ENCODE peak calls at places on chromosomes 13 and 19, in four cellular contexts. L is body of pancreas; U is H1; B is CD8-positive, alpha-beta T cell. E is an unnamed sample.
A peak's percentile ranks its signal among the peaks of the same experiment; 100 is the strongest.

GRCh38 chr19:10293637-10294367 is 4.0 kb downstream of the ICAM5 start:
- DNase-seq in B (no peak), U (no peak), L (no peak), E (no peak)

GRCh38 chr19:37706052-37706605 is 13.4 kb downstream of the ZNF607 start:
- DNase-seq in B (no peak), U (no peak), L (no peak), E (no peak)

GRCh38 chr13:23561261-23561660 is 9.0 kb upstream of the TNFRSF19 start:
- DNase-seq in L (no peak), B (no peak), U (no peak), E (no peak)

GRCh38 chr19:1150333-1151036 is 23.6 kb downstream of the SBNO2 start:
- DNase-seq in L (no peak), U (no peak), B (no peak), E (no peak)

GRCh38 chr13:34623331-34623730 is 318.7 kb upstream of the NBEA start:
- DNase-seq in U (no peak), L (no peak), B (no peak), E (no peak)

GRCh38 chr13:35720690-35721554 is 244.4 kb upstream of the MAB21L1 start:
- DNase-seq in B (no peak), L (peak; percentile 26), U (peak; percentile 93), E (peak; percentile 74)

GRCh38 chr13:113447596-113447995 is 5.7 kb downstream of the ADPRHL1 start:
- DNase-seq in B (no peak), L (no peak), U (no peak), E (no peak)

GRCh38 chr13:59690857-59691500 is 472.7 kb downstream of the DIAPH3 start:
- DNase-seq in L (no peak), B (no peak), U (no peak), E (no peak)

GRCh38 chr13:92221916-92222315 is 823.5 kb downstream of the GPC5 start:
- DNase-seq in U (no peak), B (no peak), L (no peak), E (no peak)

GRCh38 chr19:45473366-45474190 is 5.8 kb downstream of the FOSB start:
- DNase-seq in U (no peak), B (peak; percentile 39), L (no peak), E (no peak)

GRCh38 chr19:57506163-57506562 is 6.4 kb downstream of the ZNF773 start:
- DNase-seq in B (no peak), L (no peak), U (no peak), E (no peak)

GRCh38 chr19:54211214-54211613 is 10.6 kb downstream of the RPS9 start:
- DNase-seq in L (no peak), U (no peak), B (no peak), E (no peak)

GRCh38 chr13:103510007-103510406 is 443.8 kb upstream of the SLC10A2 start:
- DNase-seq in B (no peak), L (no peak), U (no peak), E (no peak)

GRCh38 chr19:48353682-48354081 is 10.1 kb downstream of the TMEM143 start:
- DNase-seq in L (no peak), U (no peak), B (no peak), E (no peak)

GRCh38 chr19:2240881-2241760 is 4.5 kb downstream of the SF3A2 start:
- DNase-seq in B (no peak), U (no peak), L (no peak), E (no peak)

GRCh38 chr13:34939771-34940170 is 2.3 kb upstream of the NBEA start:
- DNase-seq in L (no peak), U (no peak), B (no peak), E (no peak)

GRCh38 chr19:805600-806550 is 8.6 kb downstream of the PTBP1 start:
- DNase-seq in L (no peak), B (no peak), U (peak; percentile 50), E (no peak)

GRCh38 chr13:66926851-66927524 is 303.1 kb downstream of the PCDH9 start:
- DNase-seq in B (no peak), U (no peak), L (no peak), E (no peak)

GRCh38 chr19:50191270-50191669 is 12.2 kb upstream of the MYH14 start:
- DNase-seq in L (no peak), U (no peak), B (no peak), E (no peak)

GRCh38 chr13:73056054-73056962 is 2.5 kb upstream of the KLF5 start:
- DNase-seq in U (no peak), B (no peak), L (no peak), E (no peak)

GRCh38 chr19:40584007-40584406 is 7.3 kb downstream of the SHKBP1 start:
- DNase-seq in L (no peak), B (no peak), U (no peak), E (no peak)
- TF ChIP-seq CTCF in L (no peak), B (no peak), U (peak; percentile 38), E (no peak)

DNA sequence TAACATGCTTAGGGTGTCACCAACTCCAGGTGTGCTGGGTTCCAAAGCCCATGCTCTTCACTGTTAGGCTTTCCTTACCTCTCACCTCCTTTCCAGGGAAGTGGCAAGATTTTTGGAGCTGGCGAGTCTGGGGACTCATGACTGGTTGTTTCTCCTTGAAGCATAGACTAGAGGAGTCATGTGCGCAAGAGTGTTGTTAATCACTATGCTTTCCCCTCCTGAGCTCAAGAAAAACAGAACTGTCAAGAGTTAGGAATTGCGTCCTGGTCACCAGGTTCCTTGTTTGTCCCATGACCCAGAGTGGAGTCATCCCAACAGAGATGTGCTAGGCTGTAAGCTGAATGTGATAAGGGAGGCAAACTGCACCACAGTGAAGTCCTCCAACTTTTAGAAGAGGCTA is 234.1 kb downstream of the ZIC5 start:
- DNase-seq in U (peak; percentile 37), L (no peak), B (no peak), E (no peak)
- H3K27ac ChIP-seq in U (no peak overlapping the region), L (no peak overlapping the region), B (no peak overlapping the region), E (no peak overlapping the region)

DNA sequence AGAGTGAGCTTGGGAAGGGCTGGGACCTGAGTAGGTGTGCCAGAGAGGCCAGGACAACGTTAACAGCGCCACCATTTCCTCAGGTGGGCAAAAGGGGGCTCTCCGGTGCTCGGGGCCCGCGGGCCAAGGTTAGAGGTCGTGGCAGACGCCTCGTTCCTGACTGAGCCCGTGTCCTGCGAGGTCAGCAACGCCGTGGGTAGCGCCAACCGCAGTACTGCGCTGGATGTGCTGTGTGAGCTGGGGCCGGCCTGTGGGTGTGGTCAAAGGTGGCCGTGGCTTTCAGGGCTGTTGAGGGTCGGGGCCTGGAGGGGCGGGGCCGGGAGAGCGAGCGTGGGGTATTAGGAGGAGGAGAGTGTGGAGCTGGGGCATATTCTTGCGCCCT is 3.7 kb downstream of the KIRREL2 start:
- DNase-seq in L (no peak), U (peak; percentile 60), B (no peak), E (no peak)
- TF ChIP-seq CTCF in L (no peak), U (peak; percentile 10), B (no peak), E (no peak)

DNA sequence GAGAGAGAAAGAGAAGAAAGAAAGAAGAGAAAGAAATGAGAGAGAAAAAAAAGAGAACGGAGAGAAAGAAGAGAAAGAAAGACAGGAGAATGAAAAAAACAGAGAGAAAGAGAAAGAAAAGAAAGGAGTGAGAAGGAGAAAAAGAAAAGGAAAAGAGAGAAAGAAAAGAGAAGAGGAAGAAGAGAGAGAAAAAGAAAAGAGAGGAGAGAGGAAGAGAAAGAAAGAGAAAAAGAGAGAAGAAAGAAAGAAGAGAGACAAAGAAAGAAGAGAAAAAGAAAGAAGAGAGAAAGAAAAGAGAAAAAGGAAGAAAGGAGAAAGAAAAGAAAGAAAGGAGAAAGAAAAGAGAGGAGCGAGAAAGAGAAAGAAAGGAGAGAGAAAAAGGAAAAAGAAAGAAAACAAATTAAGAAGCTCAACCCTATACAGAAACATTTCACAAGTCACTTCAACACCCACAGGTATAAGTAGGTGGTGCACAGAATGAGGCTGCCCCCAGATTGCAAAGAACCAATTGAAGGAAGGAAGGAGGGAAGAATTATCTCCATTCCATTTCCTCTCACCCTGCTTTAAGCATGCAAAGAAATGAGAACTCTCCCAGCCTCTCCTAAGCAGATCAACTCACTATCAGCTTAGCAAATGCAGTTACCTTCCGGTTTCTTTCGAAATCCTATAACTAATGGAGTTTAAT is 98.8 kb upstream of the CACNA1A start:
- DNase-seq in U (no peak), B (no peak), L (no peak), E (no peak)
- H3K27ac ChIP-seq in U (no peak overlapping the region), B (no peak overlapping the region), L (no peak overlapping the region), E (no peak overlapping the region)

DNA sequence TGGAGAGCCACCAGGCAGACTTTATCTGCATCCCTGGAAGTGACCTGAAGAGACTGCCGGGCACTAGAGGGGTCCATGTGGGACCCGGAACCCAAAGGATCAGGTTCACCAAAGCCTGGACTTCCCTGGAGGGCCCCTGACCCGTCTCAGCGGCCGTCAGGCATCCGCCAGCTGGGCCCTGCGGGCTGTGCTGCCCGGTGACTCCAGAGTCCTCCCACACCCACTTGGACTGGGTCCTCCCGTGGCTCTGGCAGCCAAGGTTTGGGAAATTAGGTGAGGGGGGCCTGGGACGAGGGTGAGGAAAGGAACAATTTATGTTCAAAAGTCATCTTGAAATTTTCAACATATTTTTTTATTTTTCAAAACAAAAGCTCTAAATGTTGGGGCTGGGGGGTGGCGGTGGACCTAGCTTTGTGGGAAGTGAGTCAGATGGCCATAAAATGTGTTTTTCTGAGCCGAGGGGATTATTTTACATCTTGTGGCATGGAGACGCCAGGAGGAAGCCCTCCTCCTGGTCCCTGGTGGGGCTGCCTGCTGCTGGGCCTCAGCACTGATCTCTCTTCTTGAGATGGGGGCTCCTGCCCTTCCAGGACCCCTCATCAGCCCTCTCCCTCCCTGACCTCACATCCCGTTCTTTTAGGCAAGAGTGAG is 20.2 kb downstream of the CEBPA start:
- DNase-seq in L (no peak), B (no peak), U (no peak), E (no peak)
- TF ChIP-seq CTCF in L (no peak), B (no peak), U (no peak), E (no peak)

DNA sequence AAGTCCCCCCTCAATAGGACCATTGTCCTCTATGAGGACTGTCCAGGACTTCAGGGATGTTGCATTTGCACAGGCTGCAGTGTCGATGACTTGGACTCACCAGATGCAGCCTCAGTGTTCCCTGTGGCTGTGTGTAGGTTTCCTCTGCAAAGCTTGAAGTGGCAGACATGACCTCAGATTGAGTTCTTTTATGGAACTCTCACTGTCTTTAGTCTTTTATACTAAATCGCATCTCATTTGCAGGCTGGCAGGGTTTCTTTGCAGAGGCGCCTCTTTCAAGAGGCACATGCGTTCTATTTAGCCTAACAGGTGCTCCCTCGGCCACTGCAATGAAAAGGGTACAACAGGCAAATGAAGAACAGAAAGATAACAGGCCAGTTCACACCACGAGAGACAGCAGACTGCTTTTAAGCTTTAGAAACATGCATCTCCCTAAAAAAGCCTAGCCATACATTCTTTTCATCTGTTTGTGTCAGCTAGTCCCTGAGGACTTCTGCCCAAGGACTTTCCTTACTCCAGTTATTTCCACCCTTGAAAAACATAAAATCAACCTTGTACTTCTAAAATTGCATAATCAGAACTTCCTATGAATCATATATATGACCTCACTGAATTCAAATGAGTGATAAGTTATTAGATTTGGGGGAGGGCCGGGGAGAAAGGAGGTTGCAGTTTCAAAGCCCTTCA is 118.4 kb downstream of the RAB20 start:
- DNase-seq in B (no peak), U (no peak), L (no peak), E (peak; percentile 43)
- H3K27ac ChIP-seq in B (no peak overlapping the region), U (no peak overlapping the region), L (no peak overlapping the region), E (peak overlapping the region; percentile 50)

GRCh38 chr19:40571831-40572495 is 4.7 kb upstream of the SHKBP1 start:
- DNase-seq in L (no peak), U (no peak), B (no peak), E (no peak)
- TF ChIP-seq CTCF in L (no peak), U (no peak), B (no peak), E (no peak)

E was measured in adrenal gland.